ENCODE peak calls at places on chromosomes 4 and X, in four cellular contexts. Z is fibroblast of mammary gland, Q is OCI-LY7, U is pancreas. A is an unnamed sample.

GRCh38 chrX:56745019-56745418 is 16.0 kb downstream of the NBDY start:
- DNase-seq in Z (peak), Q (no peak), U (no peak), A (no peak)

GRCh38 chr4:102901804-102902203 is 33.0 kb downstream of the CISD2 start:
- DNase-seq in Z (no peak), Q (no peak), U (no peak), A (no peak)

GRCh38 chr4:147950840-147951239 is 219.0 kb downstream of the ARHGAP10 start:
- DNase-seq in Z (no peak), Q (no peak), U (no peak), A (no peak)

GRCh38 chr4:20181926-20182325 is 69.8 kb upstream of the SLIT2 start:
- DNase-seq in Z (no peak), Q (no peak), U (no peak), A (no peak)

GRCh38 chr4:6693274-6694176 is at the start of gene S100P:
- DNase-seq in Z (no peak), Q (no peak), U (no peak), A (no peak)

GRCh38 chr4:95158626-95159025 is 390.1 kb downstream of the UNC5C start:
- DNase-seq in Z (no peak), Q (no peak), U (peak), A (no peak)

GRCh38 chr4:140256335-140256734 is 102.4 kb upstream of the MAML3 start:
- DNase-seq in Z (peak), Q (no peak), U (no peak), A (no peak)

GRCh38 chr4:154692311-154692818 is 51.4 kb upstream of the LRAT start:
- DNase-seq in Z (no peak), Q (no peak), U (no peak), A (no peak)

GRCh38 chrX:3256868-3257267 is 89.6 kb downstream of the MXRA5 start:
- DNase-seq in Z (no peak), Q (no peak), U (no peak), A (no peak)

GRCh38 chr4:153488719-153489384 is 22.7 kb downstream of the TMEM131L start:
- DNase-seq in Z (no peak), Q (no peak), U (no peak), A (peak)

GRCh38 chr4:3486556-3487270 is 23.6 kb downstream of the DOK7 start:
- DNase-seq in Z (no peak), Q (peak), U (no peak), A (no peak)

GRCh38 chrX:43718956-43719355 is 62.9 kb downstream of the MAOA start:
- DNase-seq in Z (no peak), Q (no peak), U (no peak), A (no peak)

GRCh38 chr4:91064157-91064853 is 937.1 kb downstream of the CCSER1 start:
- DNase-seq in Z (no peak), Q (no peak), U (peak), A (peak)

GRCh38 chr4:123546123-123546654 is 149.6 kb downstream of the SPRY1 start:
- DNase-seq in Z (no peak), Q (no peak), U (no peak), A (no peak)

GRCh38 chr4:40238700-40239548 is 42.1 kb downstream of the RHOH start:
- DNase-seq in Z (no peak), Q (no peak), U (no peak), A (no peak)

GRCh38 chr4:52546449-52546848 is 112.7 kb downstream of the USP46 start:
- DNase-seq in Z (no peak), Q (no peak), U (no peak), A (no peak)

GRCh38 chrX:16712116-16712824 is at the start of gene CTPS2:
- DNase-seq in Z (peak), Q (peak), U (peak), A (peak)

DNA sequence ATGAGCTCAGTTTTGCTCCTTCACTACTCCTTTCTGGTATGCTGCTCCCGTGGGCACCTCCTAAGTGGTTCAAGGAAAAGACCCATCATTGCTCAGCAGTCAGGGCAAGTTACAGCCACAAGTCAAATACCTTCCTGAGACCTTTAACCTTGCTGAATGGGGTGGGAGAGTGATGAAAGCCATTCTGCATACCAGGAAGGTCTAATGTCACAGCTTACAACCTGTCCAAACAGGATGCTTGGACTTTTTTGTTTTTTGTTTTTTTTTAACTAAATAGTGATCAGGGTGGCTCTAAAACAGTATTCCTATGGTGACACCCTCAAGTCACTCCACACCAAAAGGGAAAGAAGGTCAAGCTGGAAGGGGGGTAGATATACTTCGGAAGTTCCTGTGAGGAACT is 93.1 kb downstream of the GPC3 start:
- DNase-seq in Z (no peak), Q (no peak), U (no peak), A (no peak)
- H3K4me3 ChIP-seq in Z (no peak), Q (no peak), U (no peak), A (no peak)

DNA sequence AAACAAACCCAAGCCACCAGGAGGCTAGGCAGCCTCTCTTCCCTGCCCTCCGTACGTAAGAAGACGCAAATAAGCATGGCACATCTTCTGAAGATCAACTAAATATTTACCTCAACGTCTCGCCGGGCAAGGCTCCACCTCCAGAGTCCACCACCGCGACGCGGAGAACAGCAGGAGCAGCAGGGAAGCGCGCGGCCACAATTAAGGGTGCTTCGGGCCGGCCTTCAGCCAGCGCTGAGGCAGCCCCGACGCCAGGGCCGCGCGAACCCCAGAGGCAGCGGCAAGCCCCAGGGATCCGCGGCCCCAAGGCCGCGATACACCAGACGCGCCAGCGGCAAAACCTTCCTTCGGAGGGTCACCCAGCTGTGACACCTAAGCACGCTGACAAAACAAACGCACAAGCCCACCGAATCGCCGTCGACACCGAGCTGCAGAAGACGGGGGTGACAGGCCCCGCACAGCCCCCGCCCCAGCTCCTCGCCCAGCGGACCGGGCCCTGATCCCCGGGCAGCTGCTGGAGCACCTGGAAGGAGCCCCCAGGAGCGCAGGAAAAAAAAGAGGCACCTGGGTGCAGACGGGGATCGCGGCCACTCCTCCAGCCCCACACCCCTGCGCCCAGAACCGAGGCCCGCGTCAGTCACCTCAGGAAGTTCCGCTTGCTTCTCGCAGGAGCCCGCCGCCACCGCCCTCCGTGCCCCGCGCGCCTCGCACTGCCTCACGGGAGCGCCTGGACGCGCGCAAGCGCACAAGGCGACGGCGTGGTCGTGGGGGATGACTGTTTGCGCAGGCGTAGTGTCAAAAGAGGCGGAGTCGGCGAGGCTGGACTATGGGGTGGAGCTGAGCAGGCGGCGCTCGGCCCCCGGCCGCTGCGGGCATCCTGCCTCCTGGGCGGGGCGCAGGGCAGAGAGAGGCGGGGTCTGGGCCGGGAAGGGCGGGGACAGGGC is at the start of the genes HAUS3 and POLN:
- DNase-seq in Z (peak), Q (peak), U (peak), A (peak)
- TF ChIP-seq CTCF in Z (no peak), Q (peak), U (no peak), A (no peak)

GRCh38 chr4:73648478-73648877 is 28.2 kb upstream of the RASSF6 start:
- DNase-seq in Z (no peak), Q (no peak), U (no peak), A (no peak)

GRCh38 chr4:73650255-73650654 is 30.0 kb upstream of the RASSF6 start:
- DNase-seq in Z (no peak), Q (no peak), U (no peak), A (no peak)

DNA sequence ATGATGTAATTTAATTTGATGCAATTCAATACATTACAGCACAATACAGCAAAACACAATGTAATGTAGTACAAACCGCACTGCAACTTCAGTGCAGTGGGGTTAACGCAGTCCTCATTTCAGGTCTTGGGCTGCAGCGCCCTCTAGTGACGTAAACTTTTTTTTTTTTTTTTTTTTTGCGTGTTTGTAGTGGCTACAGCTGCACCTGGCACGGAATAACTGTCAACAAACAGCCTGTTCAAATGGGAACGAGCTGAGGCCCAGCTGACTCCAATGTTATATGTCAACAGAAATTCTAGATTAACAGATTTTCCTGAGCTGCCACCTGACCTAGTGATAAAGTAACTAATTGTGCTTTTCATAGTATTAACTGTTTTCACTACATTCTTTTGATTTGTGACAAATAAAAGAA is 33.5 kb upstream of the RASSF6 start:
- DNase-seq in Z (peak), Q (peak), U (peak), A (no peak)
- H3K4me3 ChIP-seq in Z (no peak), Q (no peak), U (no peak), A (no peak)

DNA sequence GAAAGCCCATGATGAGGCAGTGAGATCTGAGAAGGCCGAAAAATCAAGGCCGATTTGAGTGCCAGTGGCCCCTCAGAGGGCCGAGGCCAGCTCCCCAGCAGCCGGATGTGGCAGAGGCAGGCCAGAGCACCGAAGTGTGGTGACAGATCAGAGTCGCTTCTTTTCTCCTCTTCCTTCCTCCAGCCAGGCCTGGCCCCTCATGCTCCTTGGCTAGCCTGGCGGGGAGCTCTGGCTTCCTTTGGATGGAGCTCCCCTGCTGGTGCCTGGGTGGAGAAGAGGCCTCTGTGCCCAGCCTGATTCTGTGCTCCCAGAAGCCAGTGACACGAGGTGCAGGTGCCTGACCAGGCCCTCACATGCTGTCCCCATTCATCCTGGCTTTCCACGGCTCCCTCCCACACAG is 127.2 kb upstream of the PABPC4L start:
- DNase-seq in Z (no peak), Q (no peak), U (no peak), A (no peak)
- TF ChIP-seq CTCF in Z (no peak), Q (no peak), U (no peak), A (no peak)

GRCh38 chrX:132842839-132843238 is 115.6 kb downstream of the HS6ST2 start:
- DNase-seq in Z (no peak), Q (no peak), U (no peak), A (no peak)

GRCh38 chrX:132837971-132838370 is 120.5 kb downstream of the HS6ST2 start:
- DNase-seq in Z (peak), Q (no peak), U (no peak), A (no peak)

DNA sequence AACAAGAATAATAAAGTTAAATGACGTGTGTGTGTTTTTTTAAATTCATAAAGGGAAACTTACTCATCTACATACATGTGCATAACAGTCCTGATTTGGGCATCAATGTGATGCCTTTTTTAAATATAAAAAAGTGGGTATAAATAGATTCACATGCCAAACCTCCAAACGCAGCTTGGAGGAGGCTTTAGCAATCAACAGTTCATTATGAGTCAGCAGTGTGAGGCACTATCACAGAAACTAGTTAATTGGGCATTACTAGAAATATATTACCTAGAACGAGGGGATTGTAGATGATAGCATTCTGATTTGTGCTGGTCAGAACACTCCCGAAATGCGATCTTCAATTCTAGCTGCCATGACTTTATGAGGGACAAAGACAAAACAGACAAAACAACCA is 115.0 kb downstream of the HS6ST2 start:
- DNase-seq in Z (no peak), Q (no peak), U (no peak), A (no peak)
- H3K4me3 ChIP-seq in Z (no peak), Q (no peak), U (no peak), A (no peak)

A was measured in heart right ventricle.